ENCODE peak calls at places on chromosomes 7 and 10, in four cellular contexts. One of them, this sample, is unnamed.

GRCh38 chr10:52486840-52487611 is 172.9 kb downstream of the DKK1 start:
- DNase-seq in AG10803: peak
- DNase-seq in fibroblast of the aortic adventitia: peak
- DNase-seq in spleen: no peak
- DNase-seq in this sample: no peak

GRCh38 chr7:92417913-92418312 is 29.4 kb upstream of the GATAD1 start:
- DNase-seq in AG10803: no peak
- DNase-seq in fibroblast of the aortic adventitia: no peak
- DNase-seq in spleen: no peak
- DNase-seq in this sample: no peak

GRCh38 chr10:60955957-60956425 is 12.0 kb upstream of the RHOBTB1 start:
- DNase-seq in AG10803: peak
- DNase-seq in fibroblast of the aortic adventitia: peak
- DNase-seq in spleen: no peak
- DNase-seq in this sample: no peak

GRCh38 chr7:32476816-32477648 is 13.1 kb downstream of the LSM5 start:
- DNase-seq in AG10803: no peak
- DNase-seq in fibroblast of the aortic adventitia: no peak
- DNase-seq in spleen: no peak
- DNase-seq in this sample: no peak

GRCh38 chr10:5488272-5489161 is 10.9 kb downstream of the CALML5 start:
- DNase-seq in AG10803: no peak
- DNase-seq in fibroblast of the aortic adventitia: no peak
- DNase-seq in spleen: peak
- DNase-seq in this sample: no peak

GRCh38 chr10:99456207-99456606 is 25.8 kb upstream of the GOT1 start:
- DNase-seq in AG10803: no peak
- DNase-seq in fibroblast of the aortic adventitia: no peak
- DNase-seq in spleen: no peak
- DNase-seq in this sample: no peak

GRCh38 chr10:118343115-118343514 is 991 bp upstream of the FAM204A start:
- DNase-seq in AG10803: peak
- DNase-seq in fibroblast of the aortic adventitia: peak
- DNase-seq in spleen: no peak
- DNase-seq in this sample: no peak

GRCh38 chr7:42319631-42320030 is 82.6 kb upstream of the GLI3 start:
- DNase-seq in AG10803: peak
- DNase-seq in fibroblast of the aortic adventitia: no peak
- DNase-seq in spleen: no peak
- DNase-seq in this sample: no peak

GRCh38 chr10:119542357-119542989 is at the start of gene RGS10:
- DNase-seq in AG10803: peak
- DNase-seq in fibroblast of the aortic adventitia: peak
- DNase-seq in spleen: peak
- DNase-seq in this sample: peak

GRCh38 chr7:78968951-78969350 is 484.5 kb downstream of the MAGI2 start:
- DNase-seq in AG10803: no peak
- DNase-seq in fibroblast of the aortic adventitia: no peak
- DNase-seq in spleen: no peak
- DNase-seq in this sample: peak

GRCh38 chr7:94170836-94171235 is 166.7 kb upstream of the BET1 start:
- DNase-seq in AG10803: no peak
- DNase-seq in fibroblast of the aortic adventitia: no peak
- DNase-seq in spleen: no peak
- DNase-seq in this sample: no peak

GRCh38 chr7:95977994-95978393 is 205.6 kb downstream of the DYNC1I1 start:
- DNase-seq in AG10803: no peak
- DNase-seq in fibroblast of the aortic adventitia: no peak
- DNase-seq in spleen: no peak
- DNase-seq in this sample: no peak

GRCh38 chr7:38962028-38962427 is 15.7 kb upstream of the POU6F2 start:
- DNase-seq in AG10803: no peak
- DNase-seq in fibroblast of the aortic adventitia: no peak
- DNase-seq in spleen: no peak
- DNase-seq in this sample: no peak

GRCh38 chr7:142053988-142054387 is 57.5 kb upstream of the MGAM2 start:
- DNase-seq in AG10803: peak
- DNase-seq in fibroblast of the aortic adventitia: peak
- DNase-seq in spleen: no peak
- DNase-seq in this sample: no peak

GRCh38 chr7:107659666-107660065 is 962 bp upstream of the SLC26A4 start:
- DNase-seq in AG10803: peak
- DNase-seq in fibroblast of the aortic adventitia: peak
- DNase-seq in spleen: no peak
- DNase-seq in this sample: no peak

GRCh38 chr7:73768661-73769480 is 1.2 kb downstream of the CLDN3 start:
- DNase-seq in AG10803: no peak
- DNase-seq in fibroblast of the aortic adventitia: no peak
- DNase-seq in spleen: no peak
- DNase-seq in this sample: no peak

GRCh38 chr10:94133239-94133638 is 139.5 kb downstream of the PLCE1 start:
- DNase-seq in AG10803: peak
- DNase-seq in fibroblast of the aortic adventitia: no peak
- DNase-seq in spleen: no peak
- DNase-seq in this sample: no peak

GRCh38 chr7:49775949-49776443 is 2.6 kb downstream of the VWC2 start:
- DNase-seq in AG10803: no peak
- DNase-seq in fibroblast of the aortic adventitia: no peak
- DNase-seq in spleen: no peak
- DNase-seq in this sample: no peak
- TF ChIP-seq CTCF in AG10803: no peak
- TF ChIP-seq CTCF in fibroblast of the aortic adventitia: no peak
- TF ChIP-seq CTCF in spleen: no peak
- TF ChIP-seq CTCF in this sample: no peak

GRCh38 chr7:44565795-44566559 is 7.7 kb downstream of the DDX56 start:
- DNase-seq in AG10803: no peak
- DNase-seq in fibroblast of the aortic adventitia: no peak
- DNase-seq in spleen: peak
- DNase-seq in this sample: no peak
- TF ChIP-seq CTCF in AG10803: no peak
- TF ChIP-seq CTCF in fibroblast of the aortic adventitia: no peak
- TF ChIP-seq CTCF in spleen: peak
- TF ChIP-seq CTCF in this sample: peak

DNA sequence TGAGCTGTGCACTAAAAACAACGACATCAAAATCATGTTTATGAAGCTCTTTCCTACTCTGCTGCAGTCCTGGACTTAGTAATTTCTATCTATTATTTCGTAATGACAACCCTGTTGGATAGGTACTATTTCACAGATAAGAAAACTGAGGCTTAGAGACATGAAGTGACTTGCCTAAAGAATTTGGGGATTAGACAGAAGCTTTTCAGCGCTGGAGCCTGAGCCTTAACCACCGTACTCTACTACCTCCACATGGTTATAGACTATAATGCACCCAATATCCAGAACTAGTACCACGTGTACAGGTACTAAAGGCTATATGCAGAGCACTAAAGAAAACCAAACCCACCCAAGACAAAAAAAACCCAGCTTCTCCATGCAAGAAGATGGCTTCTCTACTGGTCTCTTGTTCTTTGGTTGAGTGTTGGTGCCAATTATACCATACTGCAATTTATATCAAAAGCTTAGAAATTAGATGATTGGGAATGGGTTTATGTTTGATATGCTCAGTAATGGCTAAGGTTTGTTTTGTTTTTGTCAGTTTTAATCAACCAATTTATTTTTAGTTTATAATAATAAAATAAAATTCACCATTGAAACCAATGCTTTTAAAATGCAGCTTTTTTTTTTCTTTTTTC is 6.5 kb upstream of the SNX10 start:
- DNase-seq in AG10803: no peak
- DNase-seq in fibroblast of the aortic adventitia: no peak
- DNase-seq in spleen: no peak
- DNase-seq in this sample: no peak
- TF ChIP-seq CTCF in AG10803: peak
- TF ChIP-seq CTCF in fibroblast of the aortic adventitia: no peak
- TF ChIP-seq CTCF in spleen: no peak
- TF ChIP-seq CTCF in this sample: no peak

DNA sequence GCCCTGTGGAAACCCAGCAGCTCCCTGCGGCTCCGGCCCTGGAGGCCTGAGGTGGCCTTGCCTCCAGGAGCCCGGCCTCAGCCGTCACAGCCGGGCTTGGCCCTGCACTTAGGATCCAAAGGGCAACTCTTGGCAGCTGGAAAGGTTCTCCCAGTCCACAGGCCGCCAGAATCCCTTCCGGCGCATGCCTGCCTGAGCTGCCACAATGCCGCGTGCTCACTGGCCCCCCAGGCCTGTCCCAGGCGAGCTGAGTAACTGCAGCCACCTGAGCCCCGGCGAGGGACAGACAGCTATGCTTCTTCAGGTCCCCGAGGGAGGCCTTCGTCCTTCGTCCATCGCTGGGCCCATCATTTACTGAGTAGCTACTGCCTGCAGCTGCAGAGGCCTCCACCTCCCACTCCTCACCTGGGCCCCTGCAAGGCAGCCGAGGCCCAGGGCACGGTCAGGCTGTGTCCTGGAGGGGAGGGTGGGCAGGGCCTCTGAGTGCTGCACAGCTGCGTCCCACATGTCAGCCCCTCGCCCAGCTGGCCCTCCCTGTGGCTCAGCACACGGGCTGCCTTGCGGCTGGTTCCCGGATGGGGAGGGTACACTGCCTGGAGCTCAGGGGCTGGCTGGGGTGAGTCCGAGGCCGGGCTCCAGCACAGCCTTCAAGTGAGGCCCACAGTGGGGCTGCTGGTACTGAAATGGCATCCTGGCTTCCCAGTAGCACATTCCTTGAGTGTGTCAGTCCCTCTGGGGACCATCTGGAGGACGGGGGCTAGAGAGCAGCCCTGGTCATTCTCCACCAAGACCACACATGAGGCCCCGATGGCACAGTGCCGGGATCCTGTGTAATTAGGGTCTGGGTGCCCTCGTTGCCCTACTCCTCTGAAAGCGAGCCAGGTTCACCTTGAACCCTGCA is 172.5 kb downstream of the ELFN1 start:
- DNase-seq in AG10803: peak
- DNase-seq in fibroblast of the aortic adventitia: no peak
- DNase-seq in spleen: peak
- DNase-seq in this sample: peak
- TF ChIP-seq CTCF in AG10803: no peak
- TF ChIP-seq CTCF in fibroblast of the aortic adventitia: no peak
- TF ChIP-seq CTCF in spleen: no peak
- TF ChIP-seq CTCF in this sample: peak

DNA sequence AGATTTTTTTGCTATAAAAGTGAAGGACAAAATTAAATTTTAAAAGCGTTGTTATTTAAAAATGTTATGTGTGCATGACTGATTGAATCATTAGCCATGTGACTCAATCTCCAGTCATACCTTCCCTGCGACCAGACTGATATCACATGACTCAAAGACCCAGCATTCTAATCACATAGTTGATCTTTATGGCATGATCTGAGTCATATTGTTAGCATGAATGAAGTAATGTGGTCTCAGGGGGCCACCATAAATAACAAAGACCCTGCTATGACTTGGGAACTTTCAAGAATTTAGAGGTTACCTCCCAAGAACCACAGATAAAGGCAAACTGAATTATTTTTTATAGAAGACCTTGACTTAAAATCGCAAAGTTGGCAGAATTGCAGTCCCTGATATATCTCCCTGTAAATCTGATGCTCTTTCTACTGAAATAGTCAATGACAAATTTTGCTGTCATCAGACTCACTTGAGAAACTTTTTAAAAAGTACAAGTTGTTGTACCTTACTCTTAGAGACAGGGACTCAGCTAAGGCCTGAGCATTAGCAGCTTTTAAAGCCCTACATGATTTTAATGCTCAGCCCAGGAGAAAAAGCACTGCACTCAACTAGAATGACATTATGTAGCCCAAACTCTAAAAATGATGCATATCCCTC is 717.3 kb downstream of the XPNPEP1 start:
- DNase-seq in AG10803: peak
- DNase-seq in fibroblast of the aortic adventitia: peak
- DNase-seq in spleen: no peak
- DNase-seq in this sample: no peak
- TF ChIP-seq CTCF in AG10803: no peak
- TF ChIP-seq CTCF in fibroblast of the aortic adventitia: no peak
- TF ChIP-seq CTCF in spleen: no peak
- TF ChIP-seq CTCF in this sample: no peak

GRCh38 chr7:99272476-99273045 is at the start of gene MYH16:
- DNase-seq in AG10803: no peak
- DNase-seq in fibroblast of the aortic adventitia: no peak
- DNase-seq in spleen: no peak
- DNase-seq in this sample: no peak

GRCh38 chr7:99275496-99275895 is 2.9 kb downstream of the MYH16 start:
- DNase-seq in AG10803: no peak
- DNase-seq in fibroblast of the aortic adventitia: no peak
- DNase-seq in spleen: no peak
- DNase-seq in this sample: no peak

GRCh38 chr7:99278180-99278579 is 5.5 kb downstream of the MYH16 start:
- DNase-seq in AG10803: no peak
- DNase-seq in fibroblast of the aortic adventitia: no peak
- DNase-seq in spleen: no peak
- DNase-seq in this sample: no peak
- TF ChIP-seq CTCF in AG10803: no peak
- TF ChIP-seq CTCF in fibroblast of the aortic adventitia: no peak
- TF ChIP-seq CTCF in spleen: no peak
- TF ChIP-seq CTCF in this sample: no peak

GRCh38 chr7:3917466-3917865 is 616.4 kb downstream of the SDK1 start:
- DNase-seq in AG10803: no peak
- DNase-seq in fibroblast of the aortic adventitia: no peak
- DNase-seq in spleen: no peak
- DNase-seq in this sample: no peak

GRCh38 chr7:3924277-3924676 is 623.2 kb downstream of the SDK1 start:
- DNase-seq in AG10803: no peak
- DNase-seq in fibroblast of the aortic adventitia: no peak
- DNase-seq in spleen: no peak
- DNase-seq in this sample: no peak

GRCh38 chr7:3923307-3923918 is 622.4 kb downstream of the SDK1 start:
- DNase-seq in AG10803: no peak
- DNase-seq in fibroblast of the aortic adventitia: no peak
- DNase-seq in spleen: no peak
- DNase-seq in this sample: no peak

GRCh38 chr7:3918576-3918975 is 617.5 kb downstream of the SDK1 start:
- DNase-seq in AG10803: no peak
- DNase-seq in fibroblast of the aortic adventitia: no peak
- DNase-seq in spleen: no peak
- DNase-seq in this sample: no peak

GRCh38 chr7:3922175-3922635 is 621.2 kb downstream of the SDK1 start:
- DNase-seq in AG10803: peak
- DNase-seq in fibroblast of the aortic adventitia: peak
- DNase-seq in spleen: no peak
- DNase-seq in this sample: peak
- TF ChIP-seq CTCF in AG10803: peak
- TF ChIP-seq CTCF in fibroblast of the aortic adventitia: no peak
- TF ChIP-seq CTCF in spleen: no peak
- TF ChIP-seq CTCF in this sample: peak

GRCh38 chr10:101135151-101136006 is 4.3 kb downstream of the TLX1 start:
- DNase-seq in AG10803: no peak
- DNase-seq in fibroblast of the aortic adventitia: no peak
- DNase-seq in spleen: no peak
- DNase-seq in this sample: no peak
- TF ChIP-seq CTCF in AG10803: no peak
- TF ChIP-seq CTCF in fibroblast of the aortic adventitia: no peak
- TF ChIP-seq CTCF in spleen: no peak
- TF ChIP-seq CTCF in this sample: no peak

GRCh38 chr7:22109761-22110160 is 164.1 kb upstream of the CDCA7L start:
- DNase-seq in AG10803: peak
- DNase-seq in fibroblast of the aortic adventitia: peak
- DNase-seq in spleen: no peak
- DNase-seq in this sample: peak
- TF ChIP-seq CTCF in AG10803: peak
- TF ChIP-seq CTCF in fibroblast of the aortic adventitia: peak
- TF ChIP-seq CTCF in spleen: no peak
- TF ChIP-seq CTCF in this sample: no peak